ENCODE peak calls at places on chromosomes 5 and 9, in nine cellular contexts. W is neural progenitor cell; U is effector memory CD4-positive, alpha-beta T cell; M is breast epithelium; P is lung; R is Peyer's patch; T is kidney; Y is psoas muscle; N is adrenal gland. F is an unnamed sample.

GRCh38 chr9:86751956-86752355 is 195.3 kb downstream of the GAS1 start:
- DNase-seq in W (no peak), U (no peak), M (no peak), P (no peak), R (no peak), T (no peak), Y (no peak), N (no peak), F (no peak)

GRCh38 chr9:130837002-130837511 is 2.0 kb downstream of the ABL1 start:
- DNase-seq in W (no peak), U (no peak), M (no peak), P (no peak), R (no peak), T (no peak), Y (no peak), N (no peak), F (no peak)

GRCh38 chr5:116145416-116145815 is 60.6 kb downstream of the COMMD10 start:
- DNase-seq in W (no peak), U (no peak), M (no peak), P (no peak), R (no peak), T (no peak), Y (no peak), N (no peak), F (no peak)

GRCh38 chr9:38228331-38229122 is 159.5 kb upstream of the SHB start:
- DNase-seq in W (no peak), U (no peak), M (no peak), P (no peak), R (no peak), T (no peak), Y (no peak), N (no peak), F (no peak)

GRCh38 chr5:118548761-118549160 is 439.6 kb downstream of the DTWD2 start:
- DNase-seq in W (no peak), U (no peak), M (no peak), P (no peak), R (no peak), T (no peak), Y (no peak), N (no peak), F (no peak)

GRCh38 chr5:93677344-93678021 is 63.9 kb downstream of the POU5F2 start:
- DNase-seq in W (peak; percentile 88), U (no peak), M (no peak), P (peak; percentile 31), R (no peak), T (peak; percentile 87), Y (peak; percentile 64), N (peak; percentile 31), F (no peak)

GRCh38 chr5:40150896-40151295 is 528.8 kb upstream of the PTGER4 start:
- DNase-seq in W (no peak), U (no peak), M (no peak), P (no peak), R (no peak), T (no peak), Y (no peak), N (no peak), F (no peak)

GRCh38 chr5:83209963-83210362 is 132.6 kb downstream of the XRCC4 start:
- DNase-seq in W (no peak), U (no peak), M (no peak), P (no peak), R (no peak), T (no peak), Y (no peak), N (no peak), F (no peak)

GRCh38 chr9:125049212-125049611 is 94.1 kb downstream of the SCAI start:
- DNase-seq in W (peak; percentile 49), U (no peak), M (no peak), P (no peak), R (no peak), T (no peak), Y (no peak), N (no peak), F (no peak)

GRCh38 chr5:121189569-121190305 is 661.9 kb upstream of the FTMT start:
- DNase-seq in W (no peak), U (no peak), M (no peak), P (no peak), R (no peak), T (no peak), Y (no peak), N (no peak), F (no peak)

GRCh38 chr5:171542504-171543150 is 123.2 kb downstream of the FGF18 start:
- DNase-seq in W (no peak), U (no peak), M (no peak), P (no peak), R (no peak), T (peak; percentile 73), Y (no peak), N (no peak), F (no peak)

GRCh38 chr5:139908749-139909148 is 113.1 kb downstream of the PSD2 start:
- DNase-seq in W (no peak), U (no peak), M (no peak), P (no peak), R (peak; percentile 40), T (no peak), Y (peak; percentile 68), N (peak; percentile 59), F (peak; percentile 69)

GRCh38 chr5:137741-138140 is 45.8 kb downstream of the PLEKHG4B start:
- DNase-seq in W (no peak), U (no peak), M (no peak), P (no peak), R (no peak), T (no peak), Y (no peak), N (no peak), F (no peak)

GRCh38 chr5:138467711-138468132 is 2.4 kb downstream of the EGR1 start:
- DNase-seq in W (no peak), U (peak; percentile 16), M (no peak), P (no peak), R (no peak), T (no peak), Y (no peak), N (no peak), F (no peak)

GRCh38 chr5:65971643-65972042 is 45.3 kb downstream of the ERBIN start:
- DNase-seq in W (no peak), U (no peak), M (no peak), P (no peak), R (no peak), T (no peak), Y (no peak), N (no peak), F (no peak)

GRCh38 chr5:131534995-131535394 is 100.0 kb downstream of the RAPGEF6 start:
- DNase-seq in W (no peak), U (no peak), M (no peak), P (no peak), R (no peak), T (no peak), Y (no peak), N (no peak), F (no peak)

GRCh38 chr9:17137576-17137975 is 2.7 kb downstream of the CNTLN start:
- DNase-seq in W (no peak), U (no peak), M (no peak), P (no peak), R (no peak), T (no peak), Y (no peak), N (no peak), F (no peak)

GRCh38 chr5:2603176-2603575 is 148.3 kb downstream of the IRX2 start:
- DNase-seq in W (no peak), U (no peak), M (no peak), P (no peak), R (no peak), T (no peak), Y (no peak), N (no peak), F (no peak)

DNA sequence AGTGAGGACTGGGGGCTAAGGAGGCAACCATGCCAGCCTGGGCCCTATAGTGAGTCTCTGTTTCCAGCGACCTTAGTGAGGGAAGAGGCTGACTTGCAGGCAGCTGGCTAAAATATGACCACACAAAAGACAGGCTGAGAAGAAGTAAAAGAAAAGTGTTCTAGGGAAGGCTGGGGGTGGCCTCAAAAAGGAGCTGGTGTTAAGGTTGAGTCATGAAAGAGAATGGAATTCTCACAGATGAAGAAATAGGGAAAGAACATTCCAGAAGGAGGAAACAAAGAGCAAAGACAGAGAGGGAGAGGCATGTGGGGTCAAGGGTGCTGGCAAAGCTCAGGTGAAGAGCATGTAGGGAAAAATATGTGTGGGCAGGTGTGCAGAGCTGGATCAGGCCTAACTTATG is 302.7 kb upstream of the RFX3 start:
- DNase-seq in W (no peak), U (no peak), M (no peak), P (no peak), R (no peak), T (no peak), Y (no peak), N (no peak), F (no peak)
- H3K4me3 ChIP-seq in W (no peak overlapping the region), U (no peak overlapping the region), M (no peak overlapping the region), P (no peak overlapping the region), R (no peak overlapping the region), T (no peak overlapping the region), Y (no peak overlapping the region), N (no peak overlapping the region), F (no peak overlapping the region)

GRCh38 chr5:78103226-78103722 is 191.2 kb downstream of the AP3B1 start:
- DNase-seq in W (no peak), U (no peak), M (no peak), P (no peak), R (no peak), T (no peak), Y (no peak), N (no peak), F (no peak)

GRCh38 chr5:78113689-78114088 is 180.8 kb downstream of the AP3B1 start:
- DNase-seq in W (no peak), U (no peak), M (no peak), P (no peak), R (peak; percentile 49), T (no peak), Y (no peak), N (no peak), F (no peak)

GRCh38 chr5:78112931-78113330 is 181.6 kb downstream of the AP3B1 start:
- DNase-seq in W (peak; percentile 29), U (no peak), M (no peak), P (no peak), R (no peak), T (peak; percentile 39), Y (no peak), N (no peak), F (no peak)

GRCh38 chr5:78109891-78110324 is 184.6 kb downstream of the AP3B1 start:
- DNase-seq in W (no peak), U (no peak), M (no peak), P (no peak), R (no peak), T (no peak), Y (no peak), N (no peak), F (no peak)

GRCh38 chr5:78108564-78108963 is 185.9 kb downstream of the AP3B1 start:
- DNase-seq in W (peak; percentile 17), U (no peak), M (no peak), P (no peak), R (no peak), T (no peak), Y (no peak), N (no peak), F (no peak)
- H3K4me3 ChIP-seq in W (no peak overlapping the region), U (no peak overlapping the region), M (no peak overlapping the region), P (no peak overlapping the region), R (no peak overlapping the region), T (no peak overlapping the region), Y (no peak overlapping the region), N (no peak overlapping the region), F (no peak overlapping the region)

GRCh38 chr9:14515049-14515448 is 178.2 kb downstream of the ZDHHC21 start:
- DNase-seq in W (no peak), U (no peak), M (no peak), P (no peak), R (no peak), T (no peak), Y (no peak), N (no peak), F (no peak)
- H3K4me3 ChIP-seq in W (no peak overlapping the region), U (no peak overlapping the region), M (no peak overlapping the region), P (no peak overlapping the region), R (no peak overlapping the region), T (no peak overlapping the region), Y (no peak overlapping the region), N (no peak overlapping the region), F (no peak overlapping the region)

GRCh38 chr9:110213413-110214044 is 5.6 kb upstream of the C9orf152 start:
- DNase-seq in W (no peak), U (no peak), M (no peak), P (no peak), R (peak; percentile 68), T (no peak), Y (no peak), N (no peak), F (no peak)
- H3K4me3 ChIP-seq in W (no peak overlapping the region), U (no peak overlapping the region), M (no peak overlapping the region), P (no peak overlapping the region), R (no peak overlapping the region), T (no peak overlapping the region), Y (no peak overlapping the region), N (no peak overlapping the region), F (no peak overlapping the region)

F was measured in coronary artery.